ENCODE peak calls at places on chromosome 21, in nine cellular contexts. G is CD8-positive, alpha-beta T cell; Q is amniotic stem cell; A is dermis microvascular lymphatic vessel endothelial cell; X is cardiac fibroblast; S is B cell; K is AG09309; V is endothelial cell of umbilical vein; I is KBM-7. Y is an unnamed sample.

GRCh38 chr21:38486705-38487104 is 11.6 kb downstream of the ERG start:
- DNase-seq in X (peak), A (no peak), S (no peak), V (no peak), I (no peak), G (no peak), K (no peak), Q (no peak), Y (no peak)

GRCh38 chr21:36696390-36696639 is 2.6 kb upstream of the SIM2 start:
- DNase-seq in Q (no peak), I (no peak), X (no peak), A (no peak), G (no peak), K (no peak), V (no peak), S (no peak), Y (no peak)

GRCh38 chr21:16330340-16331319 is 600.8 kb downstream of the USP25 start:
- DNase-seq in S (peak), V (peak), A (peak), I (peak), K (peak), Q (peak), G (no peak), X (peak), Y (peak)

GRCh38 chr21:35833991-35834390 is 226.3 kb downstream of the SETD4 start:
- DNase-seq in G (no peak), S (no peak), I (no peak), K (no peak), Q (no peak), V (no peak), A (no peak), X (no peak), Y (no peak)

GRCh38 chr21:37073417-37074194 is 552 bp downstream of the TTC3 start:
- DNase-seq in G (peak), I (no peak), X (peak), A (peak), V (peak), S (peak), Q (no peak), K (no peak), Y (no peak)

GRCh38 chr21:37297364-37297763 is 30.2 kb upstream of the VPS26C start:
- DNase-seq in G (no peak), X (no peak), V (no peak), A (no peak), I (no peak), K (no peak), S (no peak), Q (no peak), Y (no peak)

GRCh38 chr21:38751379-38752050 is 54.2 kb upstream of the ETS2 start:
- DNase-seq in K (no peak), G (no peak), S (no peak), X (peak), A (no peak), Q (no peak), V (peak), I (peak), Y (no peak)

GRCh38 chr21:39533545-39534226 is 79.1 kb upstream of the B3GALT5 start:
- DNase-seq in V (no peak), X (no peak), Q (no peak), K (no peak), S (no peak), G (no peak), A (no peak), I (peak), Y (no peak)

GRCh38 chr21:43959231-43960041 is 52.7 kb upstream of the TRAPPC10 start:
- DNase-seq in K (no peak), A (no peak), V (no peak), Q (no peak), X (no peak), S (no peak), I (no peak), G (no peak), Y (no peak)

GRCh38 chr21:27536319-27536718 is 569.4 kb upstream of the ADAMTS5 start:
- DNase-seq in V (no peak), S (no peak), A (no peak), K (no peak), X (peak), G (no peak), Q (no peak), I (no peak), Y (no peak)

GRCh38 chr21:28436286-28436932 is 556.3 kb downstream of the LTN1 start:
- DNase-seq in V (peak), G (no peak), I (no peak), K (no peak), S (no peak), A (peak), X (peak), Q (no peak), Y (no peak)

Y was measured in HCT116.